ENCODE peak calls at places on chromosome 13, in ten cellular contexts. P, I, N, Q, V, X, M, F, U and S are unnamed samples.

GRCh38 chr13:38381840-38382239 is 32.2 kb downstream of the UFM1 start:
- DNase-seq in U (no peak), V (no peak), I (no peak), Q (no peak), N (no peak), P (no peak), M (no peak), F (peak), X (no peak), S (no peak)

GRCh38 chr13:69109891-69110525 is 997.6 kb upstream of the ATXN8OS start:
- DNase-seq in F (no peak), V (no peak), Q (no peak), M (no peak), N (no peak), U (no peak), X (no peak), P (no peak), I (no peak), S (no peak)

GRCh38 chr13:111046590-111047141 is 68.4 kb upstream of the ARHGEF7 start:
- DNase-seq in P (no peak), M (peak), F (peak), X (no peak), Q (peak), I (no peak), U (no peak), V (no peak), N (no peak), S (no peak)

GRCh38 chr13:75511226-75511625 is 26.4 kb downstream of the COMMD6 start:
- DNase-seq in P (no peak), M (no peak), V (no peak), Q (no peak), F (no peak), X (no peak), N (no peak), U (peak), I (no peak), S (no peak)

GRCh38 chr13:30346159-30346788 is 38.9 kb upstream of the KATNAL1 start:
- DNase-seq in P (peak), N (peak), I (peak), V (peak), U (peak), F (no peak), M (no peak), X (peak), Q (no peak), S (peak)

GRCh38 chr13:23449386-23450162 is 16.1 kb upstream of the SACS start:
- DNase-seq in P (no peak), I (no peak), V (no peak), Q (no peak), X (no peak), F (no peak), N (no peak), M (no peak), U (no peak), S (no peak)

GRCh38 chr13:74443623-74444022 is 309.4 kb upstream of the KLF12 start:
- DNase-seq in N (no peak), I (no peak), M (peak), V (no peak), Q (no peak), X (no peak), P (no peak), F (peak), U (no peak), S (no peak)

GRCh38 chr13:104961246-104961645 is 1574.2 kb downstream of the EFNB2 start:
- DNase-seq in U (no peak), M (no peak), F (no peak), N (no peak), V (no peak), I (no peak), Q (no peak), X (no peak), P (no peak), S (no peak)

GRCh38 chr13:27450921-27451461 is 627 bp upstream of the MTIF3 start:
- DNase-seq in U (peak), N (no peak), P (no peak), V (no peak), I (no peak), X (peak), Q (no peak), F (peak), M (peak), S (peak)